ENCODE peak calls at places on chromosomes 6 and 20, in six cellular contexts. One of them, this sample, is unnamed. For H3K9me3, the result is how much of the 10 kb centered on the place peaks cover.

GRCh38 chr6:105483492-105483891 is 80.6 kb upstream of the PREP start:
- DNase-seq in CD8-positive, alpha-beta T cell: no peak
- DNase-seq in pancreas: no peak
- DNase-seq in neural progenitor cell: no peak
- DNase-seq in heart right ventricle: no peak
- DNase-seq in A549: peak
- DNase-seq in this sample: no peak

GRCh38 chr6:63804381-63804956 is 168.9 kb downstream of the PHF3 start:
- DNase-seq in CD8-positive, alpha-beta T cell: no peak
- DNase-seq in pancreas: no peak
- DNase-seq in neural progenitor cell: no peak
- DNase-seq in heart right ventricle: no peak
- DNase-seq in A549: no peak
- DNase-seq in this sample: no peak

GRCh38 chr6:17967668-17968067 is 19.8 kb downstream of the KIF13A start:
- DNase-seq in CD8-positive, alpha-beta T cell: no peak
- DNase-seq in pancreas: no peak
- DNase-seq in neural progenitor cell: no peak
- DNase-seq in heart right ventricle: no peak
- DNase-seq in A549: no peak
- DNase-seq in this sample: no peak

GRCh38 chr6:15400572-15401004 is 154.7 kb downstream of the JARID2 start:
- DNase-seq in CD8-positive, alpha-beta T cell: no peak
- DNase-seq in pancreas: peak
- DNase-seq in neural progenitor cell: peak
- DNase-seq in heart right ventricle: peak
- DNase-seq in A549: peak
- DNase-seq in this sample: peak

GRCh38 chr6:167141667-167142432 is 15.9 kb downstream of the GPR31 start:
- DNase-seq in CD8-positive, alpha-beta T cell: no peak
- DNase-seq in pancreas: no peak
- DNase-seq in neural progenitor cell: peak
- DNase-seq in heart right ventricle: peak
- DNase-seq in A549: peak
- DNase-seq in this sample: peak

GRCh38 chr6:112800916-112801315 is 453.8 kb downstream of the RFPL4B start:
- DNase-seq in CD8-positive, alpha-beta T cell: no peak
- DNase-seq in pancreas: no peak
- DNase-seq in neural progenitor cell: no peak
- DNase-seq in heart right ventricle: no peak
- DNase-seq in A549: no peak
- DNase-seq in this sample: no peak

GRCh38 chr6:138814179-138814834 is 18.4 kb downstream of the ECT2L start:
- DNase-seq in CD8-positive, alpha-beta T cell: no peak
- DNase-seq in pancreas: no peak
- DNase-seq in neural progenitor cell: no peak
- DNase-seq in heart right ventricle: no peak
- DNase-seq in A549: no peak
- DNase-seq in this sample: no peak

GRCh38 chr20:32456869-32457421 is 98.8 kb downstream of the ASXL1 start:
- DNase-seq in CD8-positive, alpha-beta T cell: no peak
- DNase-seq in pancreas: no peak
- DNase-seq in neural progenitor cell: peak
- DNase-seq in heart right ventricle: no peak
- DNase-seq in A549: peak
- DNase-seq in this sample: peak

GRCh38 chr6:50716887-50717509 is 3.7 kb downstream of the TFAP2D start:
- DNase-seq in CD8-positive, alpha-beta T cell: no peak
- DNase-seq in pancreas: no peak
- DNase-seq in neural progenitor cell: peak
- DNase-seq in heart right ventricle: no peak
- DNase-seq in A549: no peak
- DNase-seq in this sample: no peak

GRCh38 chr6:84967965-84968364 is 203.6 kb upstream of the TBX18 start:
- DNase-seq in CD8-positive, alpha-beta T cell: no peak
- DNase-seq in pancreas: no peak
- DNase-seq in neural progenitor cell: no peak
- DNase-seq in heart right ventricle: no peak
- DNase-seq in A549: peak
- DNase-seq in this sample: no peak

GRCh38 chr6:116533233-116533957 is 12.1 kb downstream of the TRAPPC3L start:
- DNase-seq in CD8-positive, alpha-beta T cell: no peak
- DNase-seq in pancreas: no peak
- DNase-seq in neural progenitor cell: peak
- DNase-seq in heart right ventricle: no peak
- DNase-seq in A549: peak
- DNase-seq in this sample: no peak

GRCh38 chr6:7488494-7488893 is 53.0 kb upstream of the DSP start:
- DNase-seq in CD8-positive, alpha-beta T cell: no peak
- DNase-seq in pancreas: no peak
- DNase-seq in neural progenitor cell: no peak
- DNase-seq in heart right ventricle: no peak
- DNase-seq in A549: no peak
- DNase-seq in this sample: no peak

GRCh38 chr20:17925300-17925939 is 43.2 kb downstream of the SNX5 start:
- DNase-seq in CD8-positive, alpha-beta T cell: no peak
- DNase-seq in pancreas: no peak
- DNase-seq in neural progenitor cell: no peak
- DNase-seq in heart right ventricle: no peak
- DNase-seq in A549: no peak
- DNase-seq in this sample: no peak

GRCh38 chr6:99297006-99297405 is 52.5 kb downstream of the FAXC start:
- DNase-seq in CD8-positive, alpha-beta T cell: no peak
- DNase-seq in pancreas: no peak
- DNase-seq in neural progenitor cell: no peak
- DNase-seq in heart right ventricle: no peak
- DNase-seq in A549: no peak
- DNase-seq in this sample: no peak

GRCh38 chr6:110491644-110492317 is 15.4 kb upstream of the SLC22A16 start:
- DNase-seq in CD8-positive, alpha-beta T cell: no peak
- DNase-seq in pancreas: no peak
- DNase-seq in neural progenitor cell: no peak
- DNase-seq in heart right ventricle: no peak
- DNase-seq in A549: no peak
- DNase-seq in this sample: no peak

GRCh38 chr6:81734500-81735140 is 17.9 kb downstream of the TENT5A start:
- DNase-seq in CD8-positive, alpha-beta T cell: no peak
- DNase-seq in pancreas: no peak
- DNase-seq in neural progenitor cell: no peak
- DNase-seq in heart right ventricle: no peak
- DNase-seq in A549: no peak
- DNase-seq in this sample: no peak

GRCh38 chr20:50020283-50020682 is 37.5 kb downstream of the SNAI1 start:
- DNase-seq in CD8-positive, alpha-beta T cell: no peak
- DNase-seq in pancreas: no peak
- DNase-seq in neural progenitor cell: no peak
- DNase-seq in heart right ventricle: no peak
- DNase-seq in A549: peak
- DNase-seq in this sample: no peak

GRCh38 chr20:22684072-22684762 is 99.8 kb upstream of the FOXA2 start:
- DNase-seq in CD8-positive, alpha-beta T cell: no peak
- DNase-seq in pancreas: peak
- DNase-seq in neural progenitor cell: peak
- DNase-seq in heart right ventricle: peak
- DNase-seq in A549: peak
- DNase-seq in this sample: peak

GRCh38 chr20:43994486-43995100 is 79.9 kb downstream of the TOX2 start:
- DNase-seq in CD8-positive, alpha-beta T cell: no peak
- DNase-seq in pancreas: no peak
- DNase-seq in neural progenitor cell: no peak
- DNase-seq in heart right ventricle: no peak
- DNase-seq in A549: no peak
- DNase-seq in this sample: no peak

GRCh38 chr6:6191476-6191875 is 129.0 kb downstream of the F13A1 start:
- DNase-seq in CD8-positive, alpha-beta T cell: no peak
- DNase-seq in pancreas: no peak
- DNase-seq in neural progenitor cell: peak
- DNase-seq in heart right ventricle: no peak
- DNase-seq in A549: no peak
- DNase-seq in this sample: no peak

GRCh38 chr6:100301731-100302130 is 163.0 kb downstream of the SIM1 start:
- DNase-seq in CD8-positive, alpha-beta T cell: no peak
- DNase-seq in pancreas: no peak
- DNase-seq in neural progenitor cell: no peak
- DNase-seq in heart right ventricle: no peak
- DNase-seq in A549: no peak
- DNase-seq in this sample: no peak

GRCh38 chr6:98843274-98844243 is 9.2 kb downstream of the POU3F2 start:
- DNase-seq in CD8-positive, alpha-beta T cell: no peak
- DNase-seq in pancreas: no peak
- DNase-seq in neural progenitor cell: peak
- DNase-seq in heart right ventricle: no peak
- DNase-seq in A549: no peak
- DNase-seq in this sample: no peak

GRCh38 chr6:83417880-83418663 is 12.8 kb downstream of the ME1 start:
- DNase-seq in CD8-positive, alpha-beta T cell: no peak
- DNase-seq in pancreas: no peak
- DNase-seq in neural progenitor cell: peak
- DNase-seq in heart right ventricle: no peak
- DNase-seq in A549: peak
- DNase-seq in this sample: no peak

GRCh38 chr6:14450133-14451040 is 332.8 kb downstream of the CD83 start:
- DNase-seq in CD8-positive, alpha-beta T cell: no peak
- DNase-seq in pancreas: no peak
- DNase-seq in neural progenitor cell: peak
- DNase-seq in heart right ventricle: no peak
- DNase-seq in A549: no peak
- DNase-seq in this sample: no peak

GRCh38 chr20:33672426-33673114 is 1.7 kb downstream of the NECAB3 start:
- DNase-seq in CD8-positive, alpha-beta T cell: no peak
- DNase-seq in pancreas: no peak
- DNase-seq in neural progenitor cell: no peak
- DNase-seq in heart right ventricle: no peak
- DNase-seq in A549: no peak
- DNase-seq in this sample: peak

GRCh38 chr20:37670426-37670825 is 23.4 kb upstream of the CTNNBL1 start:
- DNase-seq in CD8-positive, alpha-beta T cell: no peak
- DNase-seq in pancreas: no peak
- DNase-seq in neural progenitor cell: peak
- DNase-seq in heart right ventricle: no peak
- DNase-seq in A549: no peak
- DNase-seq in this sample: peak

GRCh38 chr20:38880952-38881735 is 45.1 kb upstream of the FAM83D start:
- DNase-seq in CD8-positive, alpha-beta T cell: no peak
- DNase-seq in pancreas: no peak
- DNase-seq in neural progenitor cell: no peak
- DNase-seq in heart right ventricle: no peak
- DNase-seq in A549: no peak
- DNase-seq in this sample: no peak

DNA sequence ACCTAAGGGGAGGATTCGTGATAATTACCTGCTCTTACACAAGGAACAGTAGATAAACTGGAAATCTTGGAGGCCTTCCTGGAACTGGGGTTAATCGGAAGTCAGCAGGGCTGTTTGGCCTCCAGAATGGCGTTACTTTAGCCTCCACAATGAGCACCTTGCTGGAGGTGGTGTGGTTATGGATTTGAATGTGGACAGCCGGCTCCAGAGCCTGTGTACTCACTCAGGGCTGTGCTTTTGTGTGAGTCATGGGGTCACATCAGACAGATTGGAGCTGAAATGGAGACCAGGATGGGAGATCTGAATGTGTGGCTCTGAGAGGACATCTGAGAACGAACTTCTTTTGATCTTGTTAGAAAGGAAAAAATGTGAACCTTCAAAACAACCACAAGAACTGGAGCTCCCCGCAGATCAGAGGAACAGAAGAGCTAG is 30.4 kb downstream of the IGF2R start:
- DNase-seq in CD8-positive, alpha-beta T cell: no peak
- DNase-seq in pancreas: no peak
- DNase-seq in neural progenitor cell: no peak
- DNase-seq in heart right ventricle: no peak
- DNase-seq in A549: no peak
- DNase-seq in this sample: no peak
- H3K9me3 ChIP-seq in CD8-positive, alpha-beta T cell: under half
- H3K9me3 ChIP-seq in pancreas: under half
- H3K9me3 ChIP-seq in neural progenitor cell: under half
- H3K9me3 ChIP-seq in heart right ventricle: under half
- H3K9me3 ChIP-seq in A549: under half
- H3K9me3 ChIP-seq in this sample: under half

DNA sequence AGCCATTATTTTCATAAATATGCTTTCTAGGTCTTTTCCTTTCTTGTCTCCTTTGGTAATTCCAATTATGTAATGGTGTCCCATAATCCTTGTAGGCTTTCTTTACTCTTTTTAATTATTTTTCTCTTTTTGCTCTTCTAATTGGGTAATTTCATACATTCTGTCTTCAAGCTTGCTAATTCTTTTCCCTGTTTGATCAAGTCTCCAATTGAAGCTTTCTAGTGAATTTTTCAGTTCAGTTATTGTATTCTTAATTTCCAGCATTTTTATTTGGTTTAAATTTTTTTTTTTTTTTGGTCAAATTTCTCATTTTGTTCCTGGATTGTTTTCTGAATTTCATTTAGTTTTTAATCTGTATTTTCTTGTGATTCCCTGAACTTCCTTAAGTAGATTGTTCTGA is 74.9 kb upstream of the UST start:
- DNase-seq in CD8-positive, alpha-beta T cell: no peak
- DNase-seq in pancreas: no peak
- DNase-seq in neural progenitor cell: no peak
- DNase-seq in heart right ventricle: no peak
- DNase-seq in A549: no peak
- DNase-seq in this sample: no peak
- H3K9me3 ChIP-seq in CD8-positive, alpha-beta T cell: under half
- H3K9me3 ChIP-seq in pancreas: under half
- H3K9me3 ChIP-seq in neural progenitor cell: under half
- H3K9me3 ChIP-seq in heart right ventricle: under half
- H3K9me3 ChIP-seq in A549: under half
- H3K9me3 ChIP-seq in this sample: under half

DNA sequence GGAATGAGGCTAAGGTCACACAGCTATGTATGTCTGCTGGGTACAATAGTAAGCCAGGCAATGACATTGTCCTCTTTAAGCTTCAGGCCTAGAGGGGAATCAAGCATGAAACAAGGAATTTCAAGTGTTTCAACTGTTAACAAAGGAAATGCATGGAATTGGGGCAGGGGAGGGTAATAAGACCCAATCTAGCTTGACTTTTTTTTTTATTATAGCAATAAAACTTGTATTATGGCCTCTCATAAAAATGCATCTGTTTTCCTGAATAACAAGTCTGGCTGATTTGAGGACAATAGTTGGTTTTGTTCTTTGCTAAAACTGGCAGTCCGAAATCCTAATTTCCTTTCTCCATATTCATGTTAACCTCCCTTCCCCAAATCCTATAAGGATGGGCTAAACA is 336.7 kb downstream of the CBLN4 start:
- DNase-seq in CD8-positive, alpha-beta T cell: no peak
- DNase-seq in pancreas: no peak
- DNase-seq in neural progenitor cell: no peak
- DNase-seq in heart right ventricle: no peak
- DNase-seq in A549: no peak
- DNase-seq in this sample: no peak
- H3K9me3 ChIP-seq in CD8-positive, alpha-beta T cell: under half
- H3K9me3 ChIP-seq in pancreas: under half
- H3K9me3 ChIP-seq in neural progenitor cell: under half
- H3K9me3 ChIP-seq in heart right ventricle: under half
- H3K9me3 ChIP-seq in A549: under half
- H3K9me3 ChIP-seq in this sample: under half

DNA sequence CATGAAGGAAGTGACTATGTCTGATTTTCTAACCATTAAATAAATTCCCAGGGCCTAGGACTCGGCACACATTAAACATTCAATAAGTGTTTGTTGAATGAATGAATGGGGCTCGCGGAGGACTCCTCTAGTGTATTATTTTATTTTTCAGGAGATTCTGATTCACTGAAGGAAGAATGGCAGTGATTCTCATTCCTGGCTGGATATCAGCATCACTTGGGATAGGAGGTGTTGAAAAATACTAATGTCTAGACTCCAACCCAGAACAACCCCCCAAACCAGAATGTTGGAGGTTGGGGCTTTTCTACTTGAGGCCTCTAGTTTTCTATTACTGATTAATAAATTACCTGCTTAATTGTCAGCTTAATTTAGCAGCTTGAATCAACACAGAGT is 195.4 kb downstream of the BTBD3 start:
- DNase-seq in CD8-positive, alpha-beta T cell: no peak
- DNase-seq in pancreas: no peak
- DNase-seq in neural progenitor cell: no peak
- DNase-seq in heart right ventricle: no peak
- DNase-seq in A549: no peak
- DNase-seq in this sample: no peak
- H3K9me3 ChIP-seq in CD8-positive, alpha-beta T cell: under half
- H3K9me3 ChIP-seq in pancreas: under half
- H3K9me3 ChIP-seq in neural progenitor cell: under half
- H3K9me3 ChIP-seq in heart right ventricle: under half
- H3K9me3 ChIP-seq in A549: under half
- H3K9me3 ChIP-seq in this sample: under half

This sample was measured in thyroid gland.